ENCODE peak calls at places on chromosome 2, in ten cellular contexts. K, N, A, Y, L, B, P, Z, G and D are unnamed samples.
A peak's percentile ranks its signal among the peaks of the same experiment; 100 is the strongest.

GRCh38 chr2:96549466-96549785 is 12.9 kb downstream of the ARID5A start:
- DNase-seq in K (no peak), N (no peak), A (no peak), Y (no peak), L (no peak), B (no peak), P (no peak), Z (no peak), G (no peak), D (no peak)

GRCh38 chr2:6113796-6114195 is 421.6 kb downstream of the SOX11 start:
- DNase-seq in K (no peak), N (no peak), A (no peak), Y (no peak), L (no peak), B (no peak), P (no peak), Z (peak; percentile 28), G (no peak), D (no peak)

GRCh38 chr2:860259-860855 is 90.3 kb upstream of the SNTG2 start:
- DNase-seq in K (no peak), N (no peak), A (no peak), Y (no peak), L (no peak), B (no peak), P (no peak), Z (peak; percentile 51), G (no peak), D (no peak)

GRCh38 chr2:144516981-144517824 is 2.7 kb downstream of the ZEB2 start:
- DNase-seq in K (no peak), N (peak; percentile 65), A (peak; percentile 83), Y (peak; percentile 53), L (peak; percentile 29), B (no peak), P (peak; percentile 45), Z (peak; percentile 67), G (peak; percentile 89), D (peak; percentile 59)

GRCh38 chr2:216232721-216233120 is 123.6 kb downstream of the XRCC5 start:
- DNase-seq in K (no peak), N (no peak), A (no peak), Y (no peak), L (no peak), B (no peak), P (no peak), Z (no peak), G (no peak), D (no peak)

GRCh38 chr2:119440501-119440870 is 8.8 kb downstream of the TMEM37 start:
- DNase-seq in K (no peak), N (no peak), A (no peak), Y (no peak), L (no peak), B (no peak), P (no peak), Z (no peak), G (no peak), D (no peak)

GRCh38 chr2:189222440-189222839 is 42.9 kb upstream of the COL5A2 start:
- DNase-seq in K (no peak), N (no peak), A (no peak), Y (peak; percentile 30), L (no peak), B (peak; percentile 81), P (no peak), Z (no peak), G (no peak), D (no peak)

GRCh38 chr2:99809259-99809900 is 319.6 kb upstream of the REV1 start:
- DNase-seq in K (no peak), N (no peak), A (no peak), Y (no peak), L (no peak), B (no peak), P (no peak), Z (peak; percentile 69), G (no peak), D (no peak)

GRCh38 chr2:121356058-121356640 is 71.1 kb upstream of the TFCP2L1 start:
- DNase-seq in K (no peak), N (peak; percentile 10), A (peak; percentile 65), Y (no peak), L (no peak), B (peak; percentile 55), P (no peak), Z (peak; percentile 82), G (peak; percentile 23), D (no peak)

GRCh38 chr2:129794517-129794916 is 184.9 kb upstream of the RAB6C start:
- DNase-seq in K (no peak), N (no peak), A (no peak), Y (no peak), L (no peak), B (no peak), P (no peak), Z (no peak), G (no peak), D (no peak)

GRCh38 chr2:120014231-120014990 is 1.5 kb downstream of the EPB41L5 start:
- DNase-seq in K (no peak), N (no peak), A (no peak), Y (no peak), L (no peak), B (peak; percentile 34), P (no peak), Z (peak; percentile 21), G (no peak), D (no peak)

GRCh38 chr2:48049371-48049770 is 143.1 kb upstream of the FBXO11 start:
- DNase-seq in K (no peak), N (no peak), A (no peak), Y (no peak), L (no peak), B (no peak), P (no peak), Z (no peak), G (no peak), D (no peak)

GRCh38 chr2:97718942-97719341 is 5.6 kb downstream of the ZAP70 start:
- DNase-seq in K (no peak), N (peak; percentile 42), A (no peak), Y (no peak), L (no peak), B (no peak), P (no peak), Z (no peak), G (no peak), D (no peak)

GRCh38 chr2:168050377-168050776 is 197.0 kb downstream of the STK39 start:
- DNase-seq in K (no peak), N (no peak), A (no peak), Y (no peak), L (no peak), B (no peak), P (no peak), Z (peak; percentile 61), G (no peak), D (no peak)

GRCh38 chr2:7083580-7084509 is 166.6 kb downstream of the RNF144A start:
- DNase-seq in K (no peak), N (no peak), A (no peak), Y (no peak), L (no peak), B (no peak), P (no peak), Z (peak; percentile 60), G (no peak), D (no peak)

GRCh38 chr2:113977660-113978523 is 88.0 kb downstream of the ACTR3 start:
- DNase-seq in K (no peak), N (no peak), A (peak; percentile 35), Y (no peak), L (no peak), B (no peak), P (no peak), Z (peak; percentile 42), G (no peak), D (no peak)